ENCODE peak calls at places on chromosomes 1 and 21, in seven cellular contexts. T is body of pancreas, C is heart left ventricle, F is OCI-LY7, N is mammary epithelial cell, V is IMR-90, R is MM.1S. G is an unnamed sample.

GRCh38 chr1:164774413-164774812 is 215.4 kb downstream of the PBX1 start:
- DNase-seq in V (no peak), N (no peak), R (no peak), F (no peak), C (no peak), T (no peak), G (no peak)

GRCh38 chr1:229133734-229134265 is 137.1 kb upstream of the RAB4A start:
- DNase-seq in F (no peak), C (no peak), R (no peak), V (no peak), T (no peak), N (no peak), G (no peak)

GRCh38 chr1:13536612-13537011 is 22.8 kb upstream of the LRRC38 start:
- DNase-seq in F (no peak), C (no peak), R (no peak), V (no peak), N (no peak), T (no peak), G (no peak)

GRCh38 chr1:204084247-204084772 is 11.4 kb downstream of the SOX13 start:
- DNase-seq in R (peak), C (no peak), V (no peak), F (peak), T (peak), N (no peak), G (no peak)

GRCh38 chr1:64043328-64043727 is 160.1 kb upstream of the UBE2U start:
- DNase-seq in C (no peak), T (no peak), R (no peak), V (no peak), N (no peak), F (no peak), G (peak)

GRCh38 chr1:177023249-177023648 is 141.3 kb downstream of the ASTN1 start:
- DNase-seq in T (no peak), N (no peak), R (no peak), C (no peak), F (no peak), V (no peak), G (no peak)

GRCh38 chr1:242209063-242209462 is 210.2 kb upstream of the MAP1LC3C start:
- DNase-seq in T (no peak), R (no peak), C (no peak), V (no peak), F (no peak), N (no peak), G (no peak)

GRCh38 chr21:28294046-28294445 is 698.6 kb downstream of the LTN1 start:
- DNase-seq in C (no peak), F (no peak), R (no peak), T (no peak), V (peak), N (peak), G (peak)

GRCh38 chr1:239718997-239719628 is 332.7 kb downstream of the CHRM3 start:
- DNase-seq in V (no peak), N (no peak), C (no peak), F (no peak), R (no peak), T (no peak), G (no peak)

GRCh38 chr1:91120421-91120820 is 98.6 kb upstream of the ZNF644 start:
- DNase-seq in T (no peak), C (no peak), F (no peak), V (no peak), N (no peak), R (no peak), G (no peak)

GRCh38 chr1:26584022-26584485 is 54.5 kb downstream of the RPS6KA1 start:
- DNase-seq in R (no peak), V (no peak), C (no peak), T (no peak), N (no peak), F (peak), G (no peak)

GRCh38 chr21:38352536-38353219 is 95.9 kb downstream of the KCNJ15 start:
- DNase-seq in V (peak), R (peak), T (peak), F (no peak), N (peak), C (no peak), G (peak)

GRCh38 chr1:62237950-62238374 is 43.3 kb downstream of the L1TD1 start:
- DNase-seq in V (no peak), T (no peak), C (no peak), R (no peak), N (no peak), F (no peak), G (no peak)

GRCh38 chr1:63537940-63538339 is 14.6 kb downstream of the EFCAB7 start:
- DNase-seq in F (peak), C (no peak), T (no peak), R (no peak), N (no peak), V (peak), G (peak)

GRCh38 chr1:234839663-234840062 is 229.7 kb upstream of the IRF2BP2 start:
- DNase-seq in N (no peak), V (no peak), R (no peak), F (peak), T (no peak), C (no peak), G (no peak)

GRCh38 chr1:90262791-90263190 is 267.9 kb downstream of the ZNF326 start:
- DNase-seq in F (no peak), R (no peak), N (no peak), C (no peak), V (no peak), T (no peak), G (peak)

GRCh38 chr1:197180252-197180878 is 33.9 kb upstream of the ASPM start:
- DNase-seq in T (no peak), F (peak), R (peak), C (no peak), N (peak), V (peak), G (peak)

GRCh38 chr1:115951552-115951951 is 24.8 kb upstream of the SLC22A15 start:
- DNase-seq in N (no peak), F (no peak), C (no peak), R (no peak), V (no peak), T (no peak), G (no peak)

GRCh38 chr1:53001128-53001527 is 60.9 kb upstream of the PODN start:
- DNase-seq in N (no peak), R (no peak), T (no peak), V (no peak), F (no peak), C (no peak), G (no peak)

GRCh38 chr1:167105150-167105840 is 11.4 kb downstream of the STYXL2 start:
- DNase-seq in C (no peak), F (peak), T (no peak), R (no peak), V (no peak), N (no peak), G (peak)

GRCh38 chr21:16605588-16605987 is 875.8 kb downstream of the USP25 start:
- DNase-seq in R (no peak), T (no peak), V (no peak), F (no peak), N (no peak), C (no peak), G (peak)

GRCh38 chr21:43622796-43623195 is 36.5 kb downstream of the HSF2BP start:
- DNase-seq in N (peak), R (no peak), C (no peak), T (no peak), V (no peak), F (no peak), G (no peak)

GRCh38 chr1:63731117-63732043 is 42.4 kb upstream of the ROR1 start:
- DNase-seq in V (peak), F (no peak), T (no peak), N (peak), R (no peak), C (no peak), G (peak)

GRCh38 chr1:36981126-36981525 is 53.2 kb downstream of the GRIK3 start:
- DNase-seq in N (no peak), T (no peak), R (no peak), F (no peak), C (no peak), V (no peak), G (no peak)

GRCh38 chr21:41217656-41218380 is 49.9 kb downstream of the BACE2 start:
- DNase-seq in R (no peak), T (no peak), N (peak), C (peak), F (no peak), V (peak), G (peak)
- H3K4me3 ChIP-seq in R (no peak), T (no peak), N (no peak), C (no peak), F (no peak), V (no peak), G (no peak)

GRCh38 chr1:31372051-31372450 is 825 bp downstream of the FABP3 start:
- DNase-seq in F (no peak), V (no peak), R (no peak), N (no peak), C (no peak), T (no peak), G (no peak)

GRCh38 chr1:31374511-31375196 is 1.8 kb upstream of the FABP3 start:
- DNase-seq in F (no peak), R (no peak), N (no peak), V (peak), C (no peak), T (peak), G (peak)

GRCh38 chr1:31371560-31371959 is 1.3 kb downstream of the FABP3 start:
- DNase-seq in T (no peak), N (no peak), C (no peak), F (no peak), V (no peak), R (no peak), G (no peak)

GRCh38 chr1:31373897-31374486 is 1.1 kb upstream of the FABP3 start:
- DNase-seq in N (no peak), V (no peak), T (no peak), F (no peak), C (no peak), R (no peak), G (no peak)

GRCh38 chr1:31372961-31373896 is at the start of gene FABP3:
- DNase-seq in V (peak), T (peak), R (no peak), C (peak), N (no peak), F (no peak), G (peak)
- TF ChIP-seq CTCF in V (no peak), T (no peak), R (no peak), C (no peak), N (no peak), F (no peak), G (no peak)

GRCh38 chr1:220990417-220991337 is 111.4 kb downstream of the HLX start:
- DNase-seq in N (peak), R (no peak), C (no peak), V (peak), F (no peak), T (no peak), G (peak)

GRCh38 chr1:220991506-220991905 is 112.3 kb downstream of the HLX start:
- DNase-seq in F (no peak), V (no peak), C (no peak), T (no peak), R (no peak), N (no peak), G (no peak)

GRCh38 chr1:220992705-220993052 is 113.4 kb downstream of the HLX start:
- DNase-seq in T (no peak), R (no peak), F (no peak), V (no peak), N (no peak), C (no peak), G (no peak)

GRCh38 chr1:220994671-220995070 is 115.4 kb downstream of the HLX start:
- DNase-seq in F (no peak), C (no peak), T (no peak), N (no peak), V (no peak), R (no peak), G (no peak)

DNA sequence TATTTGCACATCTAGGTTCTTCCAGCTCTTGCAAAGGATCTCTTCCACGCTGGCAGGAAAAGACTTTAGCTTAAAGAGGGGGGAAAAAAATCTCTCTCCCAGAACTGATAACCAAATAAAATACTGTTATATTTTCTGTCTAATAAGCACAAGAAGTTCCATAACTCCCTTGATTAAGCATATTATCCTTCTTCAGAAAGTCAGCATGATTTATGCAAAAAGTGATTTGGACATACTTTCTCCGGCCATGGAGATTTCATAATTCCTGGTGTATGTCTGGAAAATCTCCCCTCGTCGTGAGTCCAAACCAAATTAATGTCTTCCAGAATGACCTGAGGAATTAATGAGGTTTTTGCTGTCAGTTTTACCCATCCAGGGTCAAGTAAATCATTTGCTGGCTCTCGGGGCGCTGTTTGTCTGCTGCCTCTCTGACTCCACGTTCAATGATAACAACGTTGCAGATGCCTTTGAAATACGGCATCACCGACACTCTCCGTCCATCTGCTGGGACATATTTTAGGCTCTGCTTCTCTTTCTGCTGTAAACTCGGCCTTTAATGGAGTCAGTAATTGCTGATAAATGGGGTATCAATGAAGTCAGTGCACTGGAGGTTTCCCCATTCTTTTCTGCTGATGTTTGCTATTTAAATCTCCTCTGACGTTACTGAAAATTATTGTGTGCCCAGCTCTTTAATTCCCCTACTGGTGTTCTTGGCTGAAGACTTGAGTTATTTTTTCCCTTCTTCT is 112.9 kb downstream of the HLX start:
- DNase-seq in N (no peak), T (no peak), V (peak), C (no peak), F (no peak), R (no peak), G (no peak)
- H3K4me3 ChIP-seq in N (no peak), T (no peak), V (peak), C (peak), F (no peak), R (no peak), G (no peak)

GRCh38 chr1:19811206-19811851 is 3.8 kb downstream of the RNF186 start:
- DNase-seq in F (peak), T (peak), N (no peak), C (no peak), R (peak), V (peak), G (peak)
- TF ChIP-seq CTCF in F (peak), T (peak), N (peak), C (no peak), R (peak), V (peak), G (peak)

DNA sequence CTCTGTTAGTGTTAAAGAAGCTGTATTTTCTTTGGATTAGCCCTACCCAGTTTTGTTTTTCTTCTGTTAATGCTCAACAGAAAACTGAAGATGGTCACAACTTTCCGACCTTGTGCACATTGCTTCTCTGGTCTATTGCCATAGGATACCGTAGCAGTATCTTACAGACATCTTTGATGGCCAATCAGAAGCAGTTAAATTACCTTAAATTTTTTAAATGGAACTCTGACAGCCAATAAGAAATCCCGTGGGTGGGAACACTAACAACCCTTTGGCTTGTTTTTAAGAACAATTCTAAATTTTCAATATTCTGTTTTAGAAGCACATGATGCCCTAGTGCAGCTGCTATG is 17.2 kb downstream of the NFYC start:
- DNase-seq in C (no peak), V (peak), R (peak), T (no peak), F (peak), N (no peak), G (peak)
- H3K4me3 ChIP-seq in C (peak), V (peak), R (peak), T (no peak), F (peak), N (peak), G (peak)

G was measured in astrocyte of the spinal cord.